ENCODE peak calls at places on chromosomes 13 and 19, in seven cellular contexts. X is kidney tubule cell, F is ovary, T is AG04450, Y is neural crest cell, V is tibial nerve, P is ascending aorta. W is an unnamed sample.

GRCh38 chr19:44684892-44685847 is 13.8 kb upstream of the CEACAM16 start:
- DNase-seq in F (no peak), T (peak), Y (no peak), X (peak), V (no peak), P (no peak), W (peak)

GRCh38 chr19:6772028-6772865 is at the start of gene VAV1:
- DNase-seq in X (no peak), P (peak), T (no peak), Y (no peak), V (no peak), F (no peak), W (no peak)

GRCh38 chr19:50669319-50670101 is 20.3 kb downstream of the C19orf81 start:
- DNase-seq in P (no peak), T (no peak), V (peak), F (no peak), Y (peak), X (peak), W (no peak)

GRCh38 chr13:44578064-44578394 is 1.9 kb upstream of the TSC22D1 start:
- DNase-seq in V (peak), P (no peak), X (no peak), F (no peak), T (no peak), Y (no peak), W (no peak)

GRCh38 chr19:16661480-16662034 is 618 bp downstream of the TMEM38A start:
- DNase-seq in P (no peak), F (peak), T (no peak), Y (no peak), X (no peak), V (peak), W (no peak)

GRCh38 chr19:33377586-33378475 is 4.3 kb downstream of the CEBPG start:
- DNase-seq in T (no peak), P (no peak), Y (no peak), V (no peak), F (no peak), X (no peak), W (no peak)

GRCh38 chr19:46659151-46660007 is 1.6 kb downstream of the DACT3 start:
- DNase-seq in P (peak), F (peak), X (no peak), T (no peak), V (peak), Y (peak), W (no peak)

GRCh38 chr13:106118050-106118449 is 417.4 kb downstream of the EFNB2 start:
- DNase-seq in P (no peak), T (no peak), Y (no peak), V (no peak), F (no peak), X (no peak), W (no peak)

GRCh38 chr13:73259061-73259908 is 200.5 kb downstream of the KLF5 start:
- DNase-seq in X (no peak), P (no peak), F (no peak), T (peak), V (no peak), Y (no peak), W (no peak)

GRCh38 chr19:19662866-19663291 is 597 bp downstream of the ATP13A1 start:
- DNase-seq in V (no peak), X (peak), P (no peak), T (no peak), F (no peak), Y (no peak), W (no peak)

GRCh38 chr13:99356216-99357089 is 49.3 kb upstream of the GPR183 start:
- DNase-seq in X (peak), T (peak), F (peak), V (peak), Y (no peak), P (no peak), W (no peak)

GRCh38 chr13:111904701-111905608 is 162.0 kb upstream of the SOX1 start:
- DNase-seq in X (no peak), Y (no peak), T (no peak), P (no peak), F (peak), V (no peak), W (no peak)

GRCh38 chr13:52980695-52981094 is 47.9 kb upstream of the OLFM4 start:
- DNase-seq in Y (no peak), X (peak), F (no peak), P (no peak), T (no peak), V (no peak), W (peak)

GRCh38 chr13:50928609-50929274 is 19.2 kb downstream of the RNASEH2B start:
- DNase-seq in V (no peak), X (no peak), Y (no peak), T (no peak), F (no peak), P (no peak), W (no peak)

GRCh38 chr19:1251503-1252220 is 3.3 kb downstream of the MIDN start:
- DNase-seq in Y (no peak), V (no peak), F (no peak), P (no peak), X (peak), T (no peak), W (no peak)

GRCh38 chr13:99046851-99047250 is 69.0 kb upstream of the DOCK9 start:
- DNase-seq in P (no peak), F (no peak), X (no peak), Y (no peak), T (no peak), V (no peak), W (no peak)

GRCh38 chr13:68588623-68589022 is 1358.5 kb upstream of the PCDH9 start:
- DNase-seq in T (no peak), P (no peak), V (no peak), X (no peak), Y (no peak), F (no peak), W (no peak)

GRCh38 chr13:76887070-76887563 is 912 bp upstream of the KCTD12 start:
- DNase-seq in Y (peak), T (no peak), F (peak), X (no peak), P (no peak), V (no peak), W (no peak)

GRCh38 chr13:113528101-113528797 is 37.7 kb upstream of the DCUN1D2 start:
- DNase-seq in T (no peak), F (no peak), V (no peak), Y (no peak), X (no peak), P (no peak), W (no peak)

GRCh38 chr19:35596366-35596999 is 10.5 kb downstream of the PMIS2 start:
- DNase-seq in P (no peak), Y (no peak), F (no peak), V (no peak), X (peak), T (no peak), W (no peak)